ENCODE peak calls at places on chromosomes 6 and 20, in five cellular contexts. H, L, J, X and M are unnamed samples.

GRCh38 chr6:5851261-5851757 is 155.4 kb downstream of the NRN1 start:
- DNase-seq in L (peak), H (no peak), X (no peak), J (no peak), M (peak)

GRCh38 chr6:64023693-64024092 is 388.1 kb downstream of the PHF3 start:
- DNase-seq in H (no peak), J (no peak), X (no peak), L (no peak), M (no peak)

GRCh38 chr6:27592481-27593199 is 119.7 kb upstream of the ZNF184 start:
- DNase-seq in H (no peak), L (peak), X (no peak), J (no peak), M (no peak)

GRCh38 chr6:35471836-35472345 is 3.7 kb downstream of the RPL10A start:
- DNase-seq in X (no peak), J (no peak), H (no peak), L (no peak), M (no peak)

GRCh38 chr6:95518630-95519227 is 58.6 kb upstream of the MANEA start:
- DNase-seq in J (no peak), X (no peak), H (no peak), L (no peak), M (no peak)

GRCh38 chr6:169074551-169074950 is 179.1 kb downstream of the THBS2 start:
- DNase-seq in L (no peak), J (no peak), X (no peak), H (no peak), M (no peak)

GRCh38 chr6:92126088-92126487 is 1293.3 kb downstream of the EPHA7 start:
- DNase-seq in J (no peak), X (no peak), L (no peak), H (no peak), M (no peak)

GRCh38 chr20:25147716-25148115 is 47.8 kb upstream of the ENTPD6 start:
- DNase-seq in H (no peak), L (no peak), X (no peak), J (no peak), M (no peak)

GRCh38 chr6:88165877-88166492 is at the start of gene CNR1:
- DNase-seq in L (peak), H (no peak), X (no peak), J (peak), M (peak)

GRCh38 chr20:39347626-39348025 is 385.5 kb downstream of the DHX35 start:
- DNase-seq in H (no peak), J (no peak), X (no peak), L (no peak), M (no peak)

GRCh38 chr6:132130530-132131298 is 179.5 kb upstream of the CCN2 start:
- DNase-seq in H (no peak), L (no peak), X (peak), J (peak), M (peak)

GRCh38 chr6:116507324-116507723 is 4.1 kb upstream of the CALHM5 start:
- DNase-seq in H (no peak), X (no peak), L (no peak), J (no peak), M (no peak)

GRCh38 chr6:26032387-26033131 is 54.7 kb upstream of the HFE start:
- DNase-seq in X (no peak), L (peak), H (no peak), J (no peak), M (no peak)

GRCh38 chr20:1764136-1765033 is 106.8 kb upstream of the SIRPG start:
- DNase-seq in L (peak), H (peak), X (peak), J (peak), M (peak)

GRCh38 chr20:60255866-60256265 is 297.6 kb downstream of the CDH26 start:
- DNase-seq in J (no peak), X (no peak), H (no peak), L (no peak), M (no peak)

GRCh38 chr6:14110001-14110818 is 7.4 kb upstream of the CD83 start:
- DNase-seq in L (no peak), X (no peak), J (no peak), H (no peak), M (no peak)

GRCh38 chr20:2820896-2821869 is 5.0 kb downstream of the TMEM239 start:
- DNase-seq in J (no peak), H (no peak), L (peak), X (no peak), M (no peak)

GRCh38 chr20:6074145-6074561 is 20.3 kb upstream of the LRRN4 start:
- DNase-seq in X (no peak), H (no peak), J (no peak), L (peak), M (no peak)

GRCh38 chr6:25278914-25279747 is at the start of gene CARMIL1:
- DNase-seq in L (peak), X (no peak), H (peak), J (peak), M (peak)

GRCh38 chr6:7106752-7107577 is 796 bp upstream of the RREB1 start:
- DNase-seq in H (no peak), L (peak), J (peak), X (no peak), M (peak)

GRCh38 chr20:22489614-22490286 is 94.6 kb downstream of the FOXA2 start:
- DNase-seq in J (no peak), H (no peak), X (no peak), L (no peak), M (no peak)

GRCh38 chr20:49319204-49319809 is 41.5 kb upstream of the ZNFX1 start:
- DNase-seq in H (no peak), L (peak), J (no peak), X (no peak), M (no peak)

GRCh38 chr20:49320460-49320859 is 42.6 kb upstream of the ZNFX1 start:
- DNase-seq in J (no peak), H (no peak), L (peak), X (no peak), M (no peak)

GRCh38 chr20:49324306-49324705 is 46.4 kb upstream of the ZNFX1 start:
- DNase-seq in X (no peak), L (no peak), H (no peak), J (no peak), M (no peak)

GRCh38 chr20:49325981-49326380 is 48.1 kb upstream of the ZNFX1 start:
- DNase-seq in L (no peak), J (no peak), H (no peak), X (no peak), M (no peak)

GRCh38 chr20:49323622-49324238 is 45.9 kb upstream of the ZNFX1 start:
- DNase-seq in L (peak), J (no peak), X (peak), H (no peak), M (no peak)
- TF ChIP-seq CTCF in L (peak), J (no peak), X (peak), H (no peak), M (no peak)

DNA sequence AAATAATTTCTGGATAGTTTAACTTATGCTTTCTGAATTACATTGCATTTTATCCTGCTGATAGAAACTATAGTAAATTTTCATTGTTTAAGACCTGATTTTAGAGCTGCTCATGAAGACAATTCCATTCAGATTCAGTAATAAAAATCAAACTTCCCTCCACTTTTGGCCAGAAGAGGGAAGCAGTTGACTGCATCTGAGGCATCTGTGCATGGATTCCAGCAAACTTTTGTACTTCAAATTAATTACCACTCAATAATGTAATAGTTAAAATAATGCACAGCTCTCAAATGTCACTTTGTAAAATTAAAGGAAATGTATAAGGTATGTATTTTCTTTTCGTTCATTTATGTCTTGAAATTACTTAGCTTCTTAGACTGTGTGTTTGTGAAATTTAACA is 64.2 kb upstream of the SLC35B3 start:
- DNase-seq in H (no peak), J (no peak), X (no peak), L (no peak), M (no peak)
- TF ChIP-seq CTCF in H (no peak), J (no peak), X (peak), L (peak), M (peak)

GRCh38 chr6:90098025-90098474 is 198.6 kb downstream of the BACH2 start:
- DNase-seq in H (peak), J (peak), L (no peak), X (peak), M (peak)
- TF ChIP-seq CTCF in H (no peak), J (peak), L (peak), X (peak), M (peak)

GRCh38 chr6:55131616-55132015 is 42.7 kb upstream of the HCRTR2 start:
- DNase-seq in X (no peak), H (no peak), L (no peak), J (no peak), M (no peak)

GRCh38 chr6:55130806-55131324 is 43.5 kb upstream of the HCRTR2 start:
- DNase-seq in L (no peak), H (no peak), J (no peak), X (no peak), M (no peak)
- TF ChIP-seq CTCF in L (no peak), H (no peak), J (no peak), X (no peak), M (no peak)

DNA sequence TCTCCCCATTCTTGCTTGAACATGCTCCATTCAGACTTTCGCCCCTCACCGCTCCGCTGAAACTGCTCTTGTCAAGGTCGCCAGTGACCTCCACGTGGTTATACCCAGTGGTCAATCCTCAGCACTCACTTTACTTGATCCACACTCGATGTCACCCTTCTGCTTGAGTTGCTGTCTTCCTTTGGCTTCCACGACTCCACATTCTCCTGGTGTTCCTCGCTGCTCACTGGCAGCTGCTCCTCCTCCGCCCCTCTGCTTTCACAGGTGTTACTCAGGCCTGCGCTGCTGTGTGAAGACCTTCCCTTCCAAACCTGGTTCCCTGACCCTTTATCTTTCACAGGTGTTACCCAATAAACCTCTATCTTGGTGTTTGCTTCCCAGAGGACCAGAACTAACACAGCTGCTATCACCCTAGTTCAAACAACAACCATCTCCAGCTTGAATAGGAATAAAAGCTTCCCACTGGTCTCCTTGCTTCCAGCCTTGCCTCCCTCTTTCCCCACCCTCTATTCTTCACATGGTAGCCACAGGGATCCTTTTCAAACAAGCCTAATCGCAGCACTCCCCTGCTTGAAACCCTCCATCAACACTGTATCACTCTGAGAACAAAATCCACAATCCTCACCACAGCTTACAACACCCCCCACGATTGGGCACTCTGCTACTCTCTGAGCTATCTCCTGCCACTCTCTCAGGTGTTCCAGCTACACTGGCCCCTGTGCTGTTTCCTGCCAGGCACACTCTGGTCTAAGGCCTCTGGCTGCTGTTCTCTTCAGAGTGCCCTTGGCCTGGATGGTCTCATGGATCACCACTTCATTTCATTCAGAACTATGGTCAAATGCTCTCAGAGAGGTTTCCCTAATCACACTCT is 10.7 kb downstream of the PPIL1 start:
- DNase-seq in X (no peak), L (peak), H (no peak), J (no peak), M (no peak)
- TF ChIP-seq CTCF in X (no peak), L (no peak), H (no peak), J (no peak), M (no peak)

DNA sequence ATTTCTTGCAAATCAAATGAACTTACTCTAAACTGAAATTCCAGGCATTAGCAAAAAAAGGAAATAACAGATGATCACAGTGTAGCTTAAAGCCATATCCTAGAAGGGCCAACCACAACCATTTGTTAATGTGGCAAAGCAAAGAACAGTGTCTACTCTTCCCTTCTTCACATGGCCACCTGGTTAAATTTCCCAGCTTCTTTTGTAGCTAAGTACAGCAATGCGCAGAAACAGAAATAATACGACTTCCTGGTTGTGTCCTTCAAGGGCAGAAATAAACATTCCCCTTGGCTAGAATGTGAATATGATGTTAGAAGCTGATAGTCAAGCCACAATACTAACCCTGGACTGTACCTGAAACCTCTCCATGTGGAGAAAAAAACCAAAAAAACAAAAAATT is 9.6 kb downstream of the SNX3 start:
- DNase-seq in X (no peak), H (no peak), J (no peak), L (no peak), M (no peak)
- TF ChIP-seq CTCF in X (no peak), H (no peak), J (no peak), L (no peak), M (no peak)